ENCODE peak calls at places on chromosomes 11 and 22, in seven cellular contexts. H is activated CD8-positive, alpha-beta memory T cell treated with anti-CD3 and anti-CD28 coated beads, Interleukin-2, amount 50 U/mL, for 48 hours; S is left ventricle myocardium superior; W is HTR-8/SVneo; Z is NCI-H774; E is WTC11; Q is NCI-H2081. Y is an unnamed sample.
A peak's percentile ranks its signal among the peaks of the same experiment; 100 is the strongest.

GRCh38 chr11:78941226-78941851 is 366.7 kb upstream of the NARS2 start:
- DNase-seq in Z (no peak), S (no peak), H (no peak), Q (no peak), W (no peak), E (no peak), Y (peak; percentile 75)

GRCh38 chr22:41478891-41479521 is 10.1 kb downstream of the ACO2 start:
- DNase-seq in Z (no peak), W (no peak), H (no peak), S (no peak), Q (no peak), E (no peak), Y (no peak)

GRCh38 chr22:42926034-42926433 is 69.0 kb upstream of the ARFGAP3 start:
- DNase-seq in W (no peak), Z (no peak), S (peak; percentile 35), Q (no peak), H (no peak), E (no peak), Y (no peak)

GRCh38 chr11:41189711-41190477 is 269.6 kb downstream of the LRRC4C start:
- DNase-seq in E (no peak), S (no peak), W (no peak), H (no peak), Q (peak; percentile 59), Z (no peak), Y (no peak)

GRCh38 chr22:46347646-46348045 is 12.1 kb downstream of the TRMU start:
- DNase-seq in Q (no peak), E (no peak), S (no peak), H (no peak), Z (no peak), W (no peak), Y (no peak)

GRCh38 chr11:65899356-65900124 is 648 bp downstream of the FOSL1 start:
- DNase-seq in H (peak; percentile 89), E (peak; percentile 49), S (peak; percentile 72), Z (no peak), W (peak; percentile 84), Q (no peak), Y (peak; percentile 82)

GRCh38 chr22:38260760-38261477 is 11.9 kb downstream of the TMEM184B start:
- DNase-seq in S (no peak), Z (no peak), H (no peak), Q (no peak), E (no peak), W (no peak), Y (no peak)

GRCh38 chr22:21943571-21944448 is 8.8 kb downstream of the PPM1F start:
- DNase-seq in W (no peak), S (no peak), Z (no peak), E (no peak), Q (no peak), H (no peak), Y (no peak)

GRCh38 chr22:37012262-37012904 is 6.9 kb downstream of the TST start:
- DNase-seq in Z (no peak), E (no peak), H (no peak), S (peak; percentile 76), Q (no peak), W (no peak), Y (no peak)

GRCh38 chr11:68373810-68374501 is 61.6 kb downstream of the LRP5 start:
- DNase-seq in H (no peak), Q (no peak), Z (peak; percentile 17), E (no peak), S (peak; percentile 82), W (no peak), Y (no peak)

GRCh38 chr22:18076060-18076497 is 1.7 kb upstream of the PEX26 start:
- DNase-seq in W (peak; percentile 64), E (peak; percentile 31), Z (peak; percentile 79), Q (peak; percentile 85), H (no peak), S (peak; percentile 62), Y (peak; percentile 78)

GRCh38 chr11:70656293-70656692 is 258.0 kb downstream of the CTTN start:
- DNase-seq in Z (no peak), W (no peak), H (no peak), S (no peak), Q (no peak), E (no peak), Y (no peak)

GRCh38 chr22:37321288-37321687 is 39.0 kb downstream of the CYTH4 start:
- DNase-seq in Q (no peak), S (no peak), E (no peak), W (no peak), H (no peak), Z (no peak), Y (no peak)